ENCODE peak calls at places on chromosomes 7 and 10, in five cellular contexts. M, U, C, Y and K are unnamed samples.

GRCh38 chr7:136869991-136870798 is 1.7 kb downstream of the CHRM2 start:
- DNase-seq in M (no peak), U (no peak), C (no peak), Y (no peak), K (peak; percentile 64)

GRCh38 chr7:20647908-20648776 is 32.7 kb downstream of the ABCB5 start:
- DNase-seq in M (peak; percentile 55), U (no peak), C (peak; percentile 18), Y (peak; percentile 53), K (peak; percentile 51)

GRCh38 chr10:13173619-13174018 is 12.3 kb downstream of the MCM10 start:
- DNase-seq in M (no peak), U (no peak), C (peak; percentile 65), Y (no peak), K (no peak)

GRCh38 chr10:79184141-79184625 is 115.4 kb downstream of the ZMIZ1 start:
- DNase-seq in M (no peak), U (no peak), C (peak; percentile 77), Y (no peak), K (peak; percentile 66)

GRCh38 chr7:934469-935320 is 19.8 kb downstream of the ADAP1 start:
- DNase-seq in M (no peak), U (no peak), C (no peak), Y (no peak), K (no peak)

GRCh38 chr10:97069026-97069425 is 116.7 kb downstream of the SLIT1 start:
- DNase-seq in M (no peak), U (no peak), C (no peak), Y (no peak), K (no peak)

GRCh38 chr7:93142127-93142526 is 6.1 kb downstream of the SAMD9L start:
- DNase-seq in M (no peak), U (no peak), C (no peak), Y (no peak), K (no peak)

GRCh38 chr7:25926009-25926408 is 226.0 kb upstream of the NFE2L3 start:
- DNase-seq in M (peak; percentile 40), U (no peak), C (peak; percentile 10), Y (no peak), K (no peak)

GRCh38 chr10:92573798-92574544 is at the start of gene IDE:
- DNase-seq in M (peak; percentile 88), U (peak; percentile 45), C (peak; percentile 80), Y (peak; percentile 94), K (peak; percentile 95)

GRCh38 chr7:107931740-107932515 is 40.9 kb downstream of the DLD start:
- DNase-seq in M (no peak), U (no peak), C (no peak), Y (no peak), K (peak; percentile 55)

GRCh38 chr7:1425292-1426136 is 33.8 kb downstream of the MICALL2 start:
- DNase-seq in M (peak; percentile 54), U (no peak), C (peak; percentile 39), Y (peak; percentile 73), K (peak; percentile 81)

GRCh38 chr10:102154466-102155116 is 2.4 kb downstream of the NOLC1 start:
- DNase-seq in M (no peak), U (no peak), C (no peak), Y (no peak), K (no peak)

GRCh38 chr10:48551796-48552591 is 52.9 kb downstream of the ARHGAP22 start:
- DNase-seq in M (peak; percentile 44), U (no peak), C (no peak), Y (peak; percentile 63), K (peak; percentile 87)

GRCh38 chr7:63925626-63926460 is 72.8 kb upstream of the ZNF722 start:
- DNase-seq in M (peak; percentile 81), U (no peak), C (no peak), Y (no peak), K (peak; percentile 96)

GRCh38 chr7:131003634-131004033 is 269.6 kb upstream of the KLF14 start:
- DNase-seq in M (no peak), U (no peak), C (no peak), Y (no peak), K (no peak)

GRCh38 chr7:875051-875450 is 1.3 kb upstream of the GET4 start:
- DNase-seq in M (no peak), U (no peak), C (no peak), Y (no peak), K (no peak)

GRCh38 chr10:49627644-49628247 is 13.9 kb downstream of the CHAT start:
- DNase-seq in M (no peak), U (no peak), C (no peak), Y (no peak), K (no peak)

GRCh38 chr7:116626886-116627285 is 45.1 kb upstream of the MET start:
- DNase-seq in M (peak; percentile 41), U (no peak), C (no peak), Y (no peak), K (no peak)

GRCh38 chr7:132733860-132734259 is 157.6 kb upstream of the PLXNA4 start:
- DNase-seq in M (peak; percentile 20), U (no peak), C (no peak), Y (no peak), K (no peak)

GRCh38 chr10:73134727-73135126 is 24.5 kb downstream of the NUDT13 start:
- DNase-seq in M (no peak), U (no peak), C (no peak), Y (no peak), K (no peak)

GRCh38 chr7:157722137-157723060 is 385.6 kb downstream of the DNAJB6 start:
- DNase-seq in M (no peak), U (no peak), C (no peak), Y (no peak), K (no peak)

GRCh38 chr10:74926791-74927585 is 100.6 kb downstream of the KAT6B start:
- DNase-seq in M (no peak), U (no peak), C (peak; percentile 79), Y (no peak), K (no peak)

GRCh38 chr10:96470108-96470743 is 43.5 kb downstream of the TLL2 start:
- DNase-seq in M (peak; percentile 45), U (no peak), C (peak; percentile 18), Y (peak; percentile 84), K (peak; percentile 78)

GRCh38 chr10:131790021-131790420 is 110.8 kb upstream of the PPP2R2D start:
- DNase-seq in M (peak; percentile 21), U (no peak), C (no peak), Y (no peak), K (no peak)

GRCh38 chr7:44194069-44194468 is 4.8 kb upstream of the GCK start:
- DNase-seq in M (peak; percentile 67), U (no peak), C (no peak), Y (no peak), K (no peak)

GRCh38 chr7:44197487-44197886 is 3.3 kb upstream of the YKT6 start:
- DNase-seq in M (no peak), U (no peak), C (no peak), Y (no peak), K (no peak)

GRCh38 chr7:44195901-44196300 is 4.9 kb upstream of the YKT6 start:
- DNase-seq in M (no peak), U (no peak), C (no peak), Y (no peak), K (no peak)

GRCh38 chr7:44194562-44195145 is 5.4 kb upstream of the GCK start:
- DNase-seq in M (no peak), U (no peak), C (no peak), Y (no peak), K (no peak)

GRCh38 chr7:44196450-44196872 is 4.3 kb upstream of the YKT6 start:
- DNase-seq in M (peak; percentile 80), U (no peak), C (peak; percentile 21), Y (peak; percentile 68), K (peak; percentile 81)
- H2AFZ ChIP-seq in M (peak overlapping the region; percentile 82), U (peak overlapping the region; percentile 52), C (no peak overlapping the region), Y (no peak overlapping the region), K (peak overlapping the region; percentile 23)

GRCh38 chr10:124614003-124614659 is 130.0 kb downstream of the FAM53B start:
- DNase-seq in M (no peak), U (peak; percentile 58), C (no peak), Y (no peak), K (no peak)
- H3K4me2 ChIP-seq in M (no peak overlapping the region), U (peak overlapping the region; percentile 19), C (no peak overlapping the region), Y (no peak overlapping the region), K (no peak overlapping the region)

GRCh38 chr10:90745565-90745964 is 112.3 kb downstream of the HTR7 start:
- DNase-seq in M (no peak), U (no peak), C (no peak), Y (no peak), K (no peak)

GRCh38 chr10:90746829-90747228 is 111.0 kb downstream of the HTR7 start:
- DNase-seq in M (no peak), U (no peak), C (no peak), Y (no peak), K (no peak)

DNA sequence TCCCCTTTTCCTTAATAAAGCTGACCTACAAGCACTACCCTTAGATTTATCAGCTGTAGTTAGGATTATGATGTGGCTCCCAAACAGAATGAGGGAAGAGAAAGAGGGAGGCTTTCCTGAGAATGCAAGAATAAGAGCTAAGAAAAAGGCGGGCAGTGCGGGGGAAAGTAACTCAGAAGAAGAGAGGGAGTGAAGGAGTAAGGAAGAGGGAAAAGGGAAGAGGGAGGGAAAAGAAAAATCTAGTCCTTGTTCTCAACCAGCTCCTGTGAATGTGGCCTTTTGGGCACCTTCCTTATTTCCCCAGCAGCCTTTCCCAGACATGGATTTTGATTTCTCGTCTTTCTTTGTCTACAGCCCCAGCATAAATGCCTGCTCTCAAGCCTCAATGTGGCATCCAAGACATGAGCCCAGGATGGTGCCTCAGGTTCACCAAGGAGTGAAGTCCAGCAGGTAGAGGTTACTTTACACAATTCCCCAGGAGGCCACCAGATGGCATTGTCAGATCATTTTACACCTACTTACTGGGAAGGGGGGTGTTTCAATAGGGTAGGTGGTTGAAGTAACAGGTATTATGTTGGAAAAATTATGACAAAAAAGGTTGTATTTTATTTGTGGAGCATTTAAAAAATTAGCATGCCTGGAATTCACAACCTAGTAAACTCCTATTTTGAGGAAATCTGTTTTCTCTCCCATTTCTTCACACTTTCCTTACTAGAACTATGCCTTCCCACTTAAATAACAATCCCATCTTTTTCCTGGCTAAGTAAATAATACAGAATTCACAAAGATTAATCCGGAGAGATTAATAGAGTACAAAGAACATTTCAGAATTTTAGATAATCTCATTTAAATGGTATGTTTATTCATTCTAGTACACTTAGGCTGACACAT is 106.5 kb downstream of the HTR7 start:
- DNase-seq in M (peak; percentile 41), U (peak; percentile 27), C (peak; percentile 49), Y (peak; percentile 79), K (peak; percentile 54)
- TF ChIP-seq TAF1 in M (no peak), U (no peak), C (no peak), Y (no peak), K (no peak)

DNA sequence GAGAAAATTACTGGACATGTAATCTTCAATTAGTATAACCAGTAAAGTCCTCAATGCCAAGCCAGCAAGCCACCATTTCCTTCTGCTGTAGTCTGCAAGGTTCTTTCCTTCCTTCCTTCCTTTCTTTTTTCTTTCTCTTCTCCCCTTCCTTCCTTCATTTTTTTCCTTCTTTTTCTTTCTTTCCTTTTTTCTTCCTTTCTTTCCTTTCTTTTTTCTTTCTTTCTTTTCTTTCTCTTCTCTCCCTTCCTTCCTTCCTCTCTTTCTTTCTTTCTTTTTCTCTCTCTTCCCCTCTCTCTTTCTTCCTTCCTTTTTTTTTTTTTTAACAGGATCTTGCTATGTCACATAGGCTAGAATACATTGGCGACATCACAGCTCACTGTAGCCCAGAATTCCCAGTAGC is 369.8 kb downstream of the SEMA3D start:
- DNase-seq in M (no peak), U (no peak), C (no peak), Y (no peak), K (no peak)
- H2AFZ ChIP-seq in M (no peak overlapping the region), U (no peak overlapping the region), C (no peak overlapping the region), Y (peak overlapping the region; percentile 49), K (no peak overlapping the region)